ENCODE peak calls at places on chromosome 12, in seven cellular contexts. L is Ammon's horn; Z is neural crest cell; R is skeletal muscle cell; Y is psoas muscle; S is lung microvascular endothelial cell; C is stimulated activated CD4-positive, alpha-beta T cell treated with anti-CD3 and anti-CD28 coated beads, TNF-alpha, amount 100 ng/mL, for 48 hours. X is an unnamed sample.
A peak's percentile ranks its signal among the peaks of the same experiment; 100 is the strongest.

GRCh38 chr12:126493366-126494108 is 1428.3 kb downstream of the AACS start:
- DNase-seq in C (no peak), Z (no peak), S (peak; percentile 84), Y (no peak), L (no peak), R (no peak), X (no peak)

GRCh38 chr12:64452559-64453329 is 824 bp downstream of the TBK1 start:
- DNase-seq in C (no peak), Z (no peak), R (peak; percentile 81), Y (no peak), L (peak; percentile 15), S (peak; percentile 66), X (no peak)

GRCh38 chr12:57242329-57242690 is 8.7 kb downstream of the STAC3 start:
- DNase-seq in Z (no peak), S (no peak), Y (peak; percentile 91), R (no peak), C (no peak), L (no peak), X (peak; percentile 79)

GRCh38 chr12:74906224-74906623 is 303.4 kb downstream of the KCNC2 start:
- DNase-seq in C (no peak), S (no peak), Y (no peak), Z (no peak), L (no peak), R (no peak), X (no peak)

GRCh38 chr12:124236651-124237050 is 58.2 kb upstream of the RFLNA start:
- DNase-seq in C (no peak), S (no peak), L (no peak), Z (no peak), Y (no peak), R (peak; percentile 29), X (no peak)

GRCh38 chr12:117911347-117911746 is 57.4 kb downstream of the KSR2 start:
- DNase-seq in L (no peak), Z (no peak), Y (no peak), R (no peak), S (no peak), C (no peak), X (no peak)

GRCh38 chr12:14770495-14771313 is 32.6 kb downstream of the WBP11 start:
- DNase-seq in Z (peak; percentile 76), Y (peak; percentile 92), R (peak; percentile 76), S (peak; percentile 94), L (peak; percentile 89), C (peak; percentile 90), X (peak; percentile 96)

GRCh38 chr12:115619889-115620288 is 657.6 kb downstream of the MED13L start:
- DNase-seq in C (no peak), Z (no peak), S (no peak), R (no peak), Y (no peak), L (no peak), X (no peak)

GRCh38 chr12:130468186-130468585 is 130.5 kb downstream of the PIWIL1 start:
- DNase-seq in C (no peak), R (no peak), Z (no peak), L (no peak), Y (no peak), S (no peak), X (no peak)

GRCh38 chr12:47753021-47754001 is 5.4 kb downstream of the RAPGEF3 start:
- DNase-seq in C (no peak), S (peak; percentile 68), R (no peak), Y (peak; percentile 96), Z (no peak), L (peak; percentile 51), X (no peak)

GRCh38 chr12:15131462-15131861 is 89.8 kb downstream of the RERG start:
- DNase-seq in L (no peak), Z (no peak), R (peak; percentile 57), Y (no peak), S (no peak), C (no peak), X (no peak)

GRCh38 chr12:27336254-27336653 is 3.6 kb downstream of the BMAL2 start:
- DNase-seq in Y (no peak), L (no peak), C (no peak), R (no peak), Z (no peak), S (no peak), X (no peak)

GRCh38 chr12:126797525-126797924 is 1469.4 kb upstream of the TMEM132C start:
- DNase-seq in S (no peak), R (no peak), L (no peak), Z (no peak), Y (no peak), C (no peak), X (no peak)

GRCh38 chr12:64582862-64583261 is 27.4 kb upstream of the RASSF3 start:
- DNase-seq in S (no peak), L (no peak), C (no peak), Y (no peak), R (no peak), Z (no peak), X (no peak)

GRCh38 chr12:20319374-20319773 is 49.0 kb upstream of the PDE3A start:
- DNase-seq in S (no peak), C (no peak), L (no peak), Y (no peak), R (no peak), Z (no peak), X (no peak)

GRCh38 chr12:5088586-5089264 is 45.0 kb downstream of the KCNA5 start:
- DNase-seq in Z (no peak), L (no peak), R (peak; percentile 32), Y (no peak), S (no peak), C (no peak), X (no peak)

GRCh38 chr12:55720894-55721444 is 776 bp downstream of the RDH5 start:
- DNase-seq in S (peak; percentile 59), Y (peak; percentile 96), C (no peak), R (peak; percentile 76), Z (no peak), L (peak; percentile 88), X (peak; percentile 80)

GRCh38 chr12:5247144-5247543 is 184.8 kb upstream of the NTF3 start:
- DNase-seq in Z (no peak), L (no peak), R (no peak), C (no peak), S (no peak), Y (no peak), X (no peak)

GRCh38 chr12:86264451-86265328 is 8.5 kb upstream of the MGAT4C start:
- DNase-seq in S (no peak), Y (peak; percentile 37), L (no peak), C (no peak), R (no peak), Z (no peak), X (no peak)

GRCh38 chr12:84911331-84912190 is 1.0 kb downstream of the SLC6A15 start:
- DNase-seq in Z (peak; percentile 57), R (no peak), C (no peak), S (peak; percentile 17), Y (peak; percentile 59), L (peak; percentile 87), X (no peak)

GRCh38 chr12:131561891-131562684 is 148.8 kb upstream of the SFSWAP start:
- DNase-seq in Z (no peak), Y (no peak), R (no peak), S (no peak), L (no peak), C (no peak), X (no peak)

GRCh38 chr12:79140711-79141110 is 276.1 kb downstream of the SYT1 start:
- DNase-seq in R (no peak), C (no peak), Z (no peak), L (no peak), S (no peak), Y (no peak), X (no peak)

GRCh38 chr12:3152013-3152412 is 74.8 kb downstream of the TSPAN9 start:
- DNase-seq in C (no peak), Z (no peak), S (no peak), L (no peak), R (no peak), Y (peak; percentile 57), X (no peak)

GRCh38 chr12:114726092-114726710 is 42.2 kb upstream of the TBX3 start:
- DNase-seq in C (no peak), S (no peak), Z (no peak), R (no peak), Y (no peak), L (no peak), X (no peak)

GRCh38 chr12:71371132-71371531 is 68.5 kb upstream of the LGR5 start:
- DNase-seq in C (no peak), Z (no peak), L (no peak), Y (no peak), S (no peak), R (no peak), X (no peak)

GRCh38 chr12:57627504-57628279 is 5.3 kb downstream of the B4GALNT1 start:
- DNase-seq in R (no peak), C (no peak), L (peak; percentile 16), S (no peak), Z (no peak), Y (peak; percentile 58), X (peak; percentile 41)

GRCh38 chr12:92070054-92070863 is 75.4 kb downstream of the BTG1 start:
- DNase-seq in C (no peak), R (no peak), Z (no peak), L (no peak), Y (no peak), S (no peak), X (peak; percentile 83)

GRCh38 chr12:69837191-69838085 is 12.4 kb downstream of the MYRFL start:
- DNase-seq in Y (no peak), C (no peak), Z (no peak), L (peak; percentile 45), S (no peak), R (no peak), X (no peak)

GRCh38 chr12:16609140-16609539 is 3.2 kb upstream of the LMO3 start:
- DNase-seq in Y (no peak), S (no peak), C (no peak), L (no peak), Z (no peak), R (no peak), X (no peak)

GRCh38 chr12:50505386-50505827 is 622 bp downstream of the DIP2B start:
- DNase-seq in S (peak; percentile 17), C (no peak), Y (peak; percentile 58), L (peak; percentile 51), Z (no peak), R (no peak), X (peak; percentile 55)

GRCh38 chr12:12717586-12718381 is 616 bp downstream of the CDKN1B start:
- DNase-seq in S (peak; percentile 41), R (no peak), Z (no peak), Y (peak; percentile 72), C (no peak), L (peak; percentile 35), X (peak; percentile 64)

GRCh38 chr12:71183018-71183417 is 25.2 kb upstream of the TSPAN8 start:
- DNase-seq in L (no peak), S (no peak), R (no peak), Z (no peak), Y (no peak), C (no peak), X (no peak)

GRCh38 chr12:70983692-70984091 is 63.2 kb upstream of the PTPRR start:
- DNase-seq in C (no peak), L (no peak), S (no peak), Z (no peak), Y (no peak), R (no peak), X (no peak)

GRCh38 chr12:124548854-124549378 is 18.5 kb downstream of the NCOR2 start:
- DNase-seq in R (no peak), Z (no peak), Y (peak; percentile 81), L (peak; percentile 75), C (peak; percentile 31), S (peak; percentile 76), X (no peak)

X was measured in left lobe of liver.